ENCODE peak calls at places on chromosomes 16 and 17, in eight cellular contexts. J, R, T, U, M, G, L and N are unnamed samples.

GRCh38 chr17:56571456-56571855 is 22.0 kb upstream of the NOG start:
- DNase-seq in J (no peak), R (no peak), T (no peak), U (no peak), M (no peak), G (no peak), L (no peak), N (no peak)

GRCh38 chr17:70499067-70499786 is 329.9 kb downstream of the KCNJ2 start:
- DNase-seq in J (no peak), R (no peak), T (no peak), U (peak; percentile 45), M (no peak), G (no peak), L (no peak), N (no peak)

GRCh38 chr16:72637306-72637705 is 410.6 kb downstream of the ZFHX3 start:
- DNase-seq in J (no peak), R (no peak), T (no peak), U (no peak), M (no peak), G (peak; percentile 64), L (no peak), N (no peak)

GRCh38 chr17:18356624-18357023 is 6.7 kb downstream of the SHMT1 start:
- DNase-seq in J (peak; percentile 62), R (no peak), T (no peak), U (no peak), M (peak; percentile 36), G (no peak), L (no peak), N (no peak)

GRCh38 chr16:62029947-62030346 is 6.3 kb downstream of the CDH8 start:
- DNase-seq in J (no peak), R (no peak), T (no peak), U (no peak), M (no peak), G (no peak), L (no peak), N (no peak)

GRCh38 chr17:38428643-38429371 is 543 bp downstream of the ARHGAP23 start:
- DNase-seq in J (peak; percentile 67), R (no peak), T (no peak), U (no peak), M (peak; percentile 34), G (no peak), L (no peak), N (peak; percentile 87)

GRCh38 chr17:81418710-81419332 is 23.6 kb downstream of the BAHCC1 start:
- DNase-seq in J (peak; percentile 46), R (no peak), T (no peak), U (no peak), M (peak; percentile 47), G (no peak), L (no peak), N (no peak)

GRCh38 chr17:77483128-77483598 is 342.4 kb downstream of the SEC14L1 start:
- DNase-seq in J (no peak), R (no peak), T (no peak), U (no peak), M (no peak), G (no peak), L (no peak), N (peak; percentile 66)

GRCh38 chr17:78617371-78618061 is 40.3 kb upstream of the DNAH17 start:
- DNase-seq in J (no peak), R (peak; percentile 40), T (no peak), U (no peak), M (no peak), G (peak; percentile 34), L (no peak), N (peak; percentile 64)

GRCh38 chr17:61361084-61361483 is 38.6 kb upstream of the TBX2 start:
- DNase-seq in J (no peak), R (no peak), T (no peak), U (no peak), M (no peak), G (no peak), L (no peak), N (no peak)